ENCODE peak calls at places on chromosomes 4 and X, in eight cellular contexts. A, V, E, H, L, T, I and G are unnamed samples.

GRCh38 chrX:44828008-44828605 is 15.7 kb upstream of the DUSP21 start:
- DNase-seq in T (no peak), L (no peak), E (no peak), I (no peak), V (no peak), H (no peak), A (no peak), G (no peak)

GRCh38 chr4:75745192-75745591 is 20.8 kb downstream of the USO1 start:
- DNase-seq in E (no peak), T (no peak), V (no peak), A (no peak), I (no peak), L (no peak), H (no peak), G (no peak)

GRCh38 chr4:4671774-4672349 is 130.0 kb upstream of the STX18 start:
- DNase-seq in V (no peak), H (no peak), T (no peak), I (no peak), E (no peak), L (no peak), A (no peak), G (no peak)

GRCh38 chr4:36712013-36712412 is 430.6 kb downstream of the DTHD1 start:
- DNase-seq in A (no peak), H (no peak), V (no peak), E (no peak), L (no peak), T (no peak), I (no peak), G (no peak)

GRCh38 chr4:13701937-13702446 is 74.5 kb upstream of the BOD1L1 start:
- DNase-seq in H (no peak), I (peak), T (no peak), E (no peak), A (no peak), L (no peak), V (no peak), G (no peak)

GRCh38 chr4:47831026-47831689 is 6.7 kb downstream of the CORIN start:
- DNase-seq in V (peak), H (no peak), T (no peak), L (peak), I (no peak), E (peak), A (no peak), G (no peak)

GRCh38 chr4:157572951-157573350 is 352.4 kb downstream of the GRIA2 start:
- DNase-seq in A (no peak), I (no peak), H (no peak), V (no peak), E (no peak), L (no peak), T (no peak), G (no peak)

GRCh38 chr4:182818926-182819730 is 98.1 kb downstream of the DCTD start:
- DNase-seq in T (no peak), V (no peak), H (no peak), I (no peak), E (no peak), L (no peak), A (no peak), G (no peak)

GRCh38 chr4:2047031-2047660 is 12.0 kb upstream of the NAT8L start:
- DNase-seq in E (no peak), V (no peak), T (no peak), H (peak), A (no peak), I (no peak), L (no peak), G (no peak)

GRCh38 chr4:15130441-15130840 is 128.2 kb downstream of the CPEB2 start:
- DNase-seq in T (no peak), A (no peak), H (no peak), E (no peak), I (no peak), L (no peak), V (no peak), G (no peak)

GRCh38 chrX:261167-261857 is 19.9 kb upstream of the PLCXD1 start:
- DNase-seq in H (peak), E (no peak), V (no peak), A (no peak), T (no peak), L (no peak), I (peak), G (no peak)

GRCh38 chr4:118711047-118711446 is 25.9 kb downstream of the METTL14 start:
- DNase-seq in E (no peak), L (no peak), A (no peak), T (no peak), I (no peak), H (no peak), V (no peak), G (no peak)

GRCh38 chr4:76836860-76837564 is 60.9 kb downstream of the SOWAHB start:
- DNase-seq in A (no peak), T (no peak), I (no peak), E (no peak), H (no peak), L (no peak), V (no peak), G (no peak)

GRCh38 chr4:168648929-168649328 is 152.1 kb downstream of the PALLD start:
- DNase-seq in L (no peak), T (no peak), V (no peak), A (no peak), E (no peak), H (no peak), I (no peak), G (no peak)

GRCh38 chr4:166128452-166128851 is 255.4 kb downstream of the TLL1 start:
- DNase-seq in H (no peak), L (no peak), T (no peak), I (no peak), V (no peak), A (no peak), E (no peak), G (no peak)

GRCh38 chr4:1017211-1017610 is 5.8 kb downstream of the FGFRL1 start:
- DNase-seq in H (no peak), T (no peak), L (no peak), V (no peak), I (no peak), A (no peak), E (no peak), G (no peak)

GRCh38 chr4:70518716-70519115 is 347 bp downstream of the AMTN start:
- DNase-seq in V (no peak), T (no peak), E (no peak), A (no peak), I (no peak), L (no peak), H (no peak), G (no peak)

GRCh38 chrX:34875204-34875603 is 67.4 kb upstream of the FAM47B start:
- DNase-seq in A (no peak), I (peak), T (no peak), L (no peak), V (no peak), E (no peak), H (no peak), G (no peak)